ENCODE peak calls at places on chromosomes 16 and 17, in eight cellular contexts. U, M, F, K, A, W, S and E are unnamed samples.
A peak's percentile ranks its signal among the peaks of the same experiment; 100 is the strongest.

GRCh38 chr16:4624827-4625616 is 396 bp downstream of the MGRN1 start:
- DNase-seq in U (peak; percentile 75), M (peak; percentile 62), F (peak; percentile 88), K (no peak), A (peak; percentile 61), W (no peak), S (peak; percentile 71), E (no peak)

GRCh38 chr16:15854906-15855703 is 1.7 kb downstream of the MYH11 start:
- DNase-seq in U (no peak), M (no peak), F (no peak), K (no peak), A (no peak), W (no peak), S (no peak), E (no peak)

GRCh38 chr17:31724026-31724425 is 135.0 kb downstream of the COPRS start:
- DNase-seq in U (peak; percentile 74), M (peak; percentile 49), F (peak; percentile 21), K (no peak), A (no peak), W (no peak), S (no peak), E (no peak)

GRCh38 chr17:52297230-52298010 is 138.9 kb upstream of the CA10 start:
- DNase-seq in U (no peak), M (peak; percentile 1), F (no peak), K (no peak), A (no peak), W (no peak), S (no peak), E (no peak)

GRCh38 chr17:17351356-17351891 is 48.3 kb downstream of the NT5M start:
- DNase-seq in U (no peak), M (no peak), F (no peak), K (no peak), A (no peak), W (no peak), S (no peak), E (no peak)

GRCh38 chr17:75241143-75241430 is 20.3 kb downstream of the GGA3 start:
- DNase-seq in U (peak; percentile 58), M (peak; percentile 62), F (no peak), K (no peak), A (no peak), W (no peak), S (no peak), E (no peak)

GRCh38 chr17:45229681-45230409 is 8.2 kb downstream of the FMNL1 start:
- DNase-seq in U (no peak), M (no peak), F (no peak), K (no peak), A (no peak), W (no peak), S (no peak), E (no peak)

GRCh38 chr17:75670868-75671267 is 3.7 kb downstream of the SAP30BP start:
- DNase-seq in U (no peak), M (no peak), F (no peak), K (no peak), A (no peak), W (no peak), S (no peak), E (no peak)

GRCh38 chr17:5911919-5912318 is 158.3 kb upstream of the WSCD1 start:
- DNase-seq in U (no peak), M (no peak), F (no peak), K (no peak), A (no peak), W (no peak), S (no peak), E (no peak)

GRCh38 chr17:76706817-76707216 is 3.9 kb downstream of the MXRA7 start:
- DNase-seq in U (no peak), M (no peak), F (no peak), K (no peak), A (no peak), W (no peak), S (no peak), E (no peak)

GRCh38 chr16:4487955-4488481 is 11.8 kb downstream of the HMOX2 start:
- DNase-seq in U (peak; percentile 89), M (peak; percentile 69), F (no peak), K (no peak), A (no peak), W (no peak), S (no peak), E (peak; percentile 95)

GRCh38 chr16:81237282-81237681 is 1.2 kb upstream of the BCO1 start:
- DNase-seq in U (no peak), M (peak; percentile 73), F (no peak), K (no peak), A (no peak), W (peak; percentile 66), S (peak; percentile 37), E (peak; percentile 64)

GRCh38 chr17:40283662-40284061 is 4.0 kb upstream of the CDC6 start:
- DNase-seq in U (peak; percentile 72), M (peak; percentile 96), F (no peak), K (peak; percentile 96), A (no peak), W (no peak), S (peak; percentile 40), E (peak; percentile 96)

GRCh38 chr16:49889725-49890397 is 33.9 kb upstream of the ZNF423 start:
- DNase-seq in U (no peak), M (peak; percentile 4), F (no peak), K (no peak), A (no peak), W (no peak), S (no peak), E (no peak)

GRCh38 chr16:69513180-69513966 is 52.4 kb upstream of the NFAT5 start:
- DNase-seq in U (peak; percentile 16), M (peak; percentile 23), F (no peak), K (peak; percentile 94), A (no peak), W (no peak), S (no peak), E (peak; percentile 69)

GRCh38 chr17:47935961-47936360 is 5.4 kb upstream of the PNPO start:
- DNase-seq in U (peak; percentile 51), M (peak; percentile 58), F (no peak), K (peak; percentile 24), A (no peak), W (no peak), S (no peak), E (no peak)

GRCh38 chr17:68054296-68054900 is 18.9 kb downstream of the KPNA2 start:
- DNase-seq in U (peak; percentile 85), M (peak; percentile 46), F (no peak), K (peak; percentile 80), A (no peak), W (no peak), S (no peak), E (no peak)

GRCh38 chr16:81796035-81796434 is 16.9 kb downstream of the PLCG2 start:
- DNase-seq in U (no peak), M (no peak), F (no peak), K (no peak), A (no peak), W (no peak), S (no peak), E (no peak)

GRCh38 chr17:67245694-67246397 is 850 bp upstream of the HELZ start:
- DNase-seq in U (no peak), M (no peak), F (peak; percentile 30), K (no peak), A (peak; percentile 79), W (no peak), S (peak; percentile 56), E (no peak)

GRCh38 chr17:72545756-72546155 is 424.9 kb downstream of the SOX9 start:
- DNase-seq in U (peak; percentile 36), M (peak; percentile 45), F (no peak), K (no peak), A (no peak), W (no peak), S (no peak), E (no peak)

GRCh38 chr16:84821728-84822676 is 2.2 kb downstream of the CRISPLD2 start:
- DNase-seq in U (peak; percentile 56), M (peak; percentile 90), F (no peak), K (no peak), A (no peak), W (no peak), S (no peak), E (no peak)

DNA sequence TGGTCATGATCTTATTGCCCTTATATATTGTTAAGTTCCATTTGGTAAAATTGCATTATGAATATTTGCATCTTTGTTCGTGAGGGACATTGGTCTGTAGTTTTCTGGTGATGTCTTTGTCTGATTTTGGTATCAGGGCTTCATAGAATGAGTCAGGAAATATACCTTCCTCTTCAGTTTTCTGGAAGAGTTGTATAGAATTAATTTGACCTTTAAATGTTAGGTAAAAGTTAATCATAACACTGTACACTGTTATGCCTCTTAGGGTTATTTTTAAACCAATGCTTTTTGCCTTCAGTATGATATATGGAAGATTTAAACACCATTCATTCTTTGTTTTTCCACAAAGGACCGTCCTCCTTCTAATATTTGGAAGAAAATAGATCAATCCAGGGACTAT is 180.0 kb downstream of the CHD9 start:
- DNase-seq in U (no peak), M (no peak), F (no peak), K (no peak), A (no peak), W (no peak), S (no peak), E (no peak)
- H3K4me3 ChIP-seq in U (no peak overlapping the region), M (no peak overlapping the region), F (no peak overlapping the region), K (no peak overlapping the region), A (no peak overlapping the region), W (no peak overlapping the region), S (no peak overlapping the region), E (no peak overlapping the region)

DNA sequence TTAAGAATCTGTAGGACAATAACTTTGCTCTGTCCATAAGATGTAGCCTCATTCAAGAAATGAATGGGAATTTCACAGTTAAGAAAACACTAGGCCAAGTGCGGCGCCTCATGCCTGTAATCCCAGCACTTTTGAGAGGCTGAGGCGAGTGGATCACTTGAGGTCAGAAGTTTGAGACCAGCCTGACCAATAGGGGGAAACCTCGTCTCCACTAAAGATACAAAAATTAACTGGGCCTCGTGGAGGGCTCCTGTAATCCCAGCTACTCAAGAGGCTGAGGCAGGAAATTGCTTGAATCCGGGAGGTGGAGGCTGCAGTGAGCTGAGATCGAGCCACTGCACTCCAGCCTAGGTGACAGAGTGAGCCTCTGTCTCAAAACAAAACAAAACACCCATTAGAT is 19.9 kb upstream of the RSL1D1 start:
- DNase-seq in U (peak; percentile 51), M (peak; percentile 70), F (no peak), K (no peak), A (peak; percentile 39), W (no peak), S (no peak), E (no peak)
- TF ChIP-seq CTCF in U (peak; percentile 18), M (peak; percentile 17), F (no peak), K (peak; percentile 10), A (peak; percentile 26), W (no peak), S (no peak), E (peak; percentile 18)

GRCh38 chr17:55418369-55419268 is 3.0 kb downstream of the MMD start:
- DNase-seq in U (no peak), M (no peak), F (no peak), K (no peak), A (no peak), W (no peak), S (no peak), E (no peak)
- H3K4me3 ChIP-seq in U (no peak overlapping the region), M (no peak overlapping the region), F (no peak overlapping the region), K (no peak overlapping the region), A (no peak overlapping the region), W (no peak overlapping the region), S (no peak overlapping the region), E (no peak overlapping the region)

GRCh38 chr16:67872131-67872630 is 671 bp upstream of the EDC4 start:
- DNase-seq in U (no peak), M (no peak), F (no peak), K (no peak), A (no peak), W (no peak), S (no peak), E (no peak)
- TF ChIP-seq CTCF in U (no peak), M (no peak), F (no peak), K (no peak), A (no peak), W (no peak), S (no peak), E (no peak)